ENCODE peak calls at places on chromosomes 12 and 14, in eight cellular contexts. F is B cell; Q is CD8-positive, alpha-beta T cell; L is AG10803; S is neural crest cell; U is HCT116; V is astrocyte; O is WTC11. H is an unnamed sample.

GRCh38 chr12:114918535-114919233 is 234.7 kb upstream of the TBX3 start:
- DNase-seq in S (no peak), U (no peak), L (peak; percentile 84), V (peak; percentile 52), O (no peak), Q (no peak), F (no peak), H (no peak)

GRCh38 chr14:60722163-60722835 is 1.9 kb downstream of the SIX4 start:
- DNase-seq in U (no peak), O (peak; percentile 69), L (peak; percentile 43), S (peak; percentile 43), Q (no peak), V (peak; percentile 68), F (peak; percentile 36), H (peak; percentile 79)

GRCh38 chr14:102629011-102629444 is 36.6 kb downstream of the RCOR1 start:
- DNase-seq in U (no peak), F (no peak), S (no peak), V (no peak), O (no peak), L (no peak), Q (no peak), H (no peak)

GRCh38 chr14:38065101-38065762 is 142.5 kb upstream of the SSTR1 start:
- DNase-seq in U (no peak), F (no peak), S (no peak), Q (peak; percentile 54), L (no peak), O (no peak), V (no peak), H (no peak)

GRCh38 chr12:94427520-94428381 is 31.9 kb downstream of the CEP83 start:
- DNase-seq in U (no peak), O (no peak), Q (no peak), F (no peak), S (no peak), V (peak; percentile 87), L (peak; percentile 87), H (no peak)

GRCh38 chr14:100442473-100443260 is 119.5 kb downstream of the SLC25A47 start:
- DNase-seq in O (no peak), S (no peak), V (no peak), L (no peak), Q (no peak), F (no peak), U (no peak), H (no peak)

GRCh38 chr14:36524874-36525745 is 5.1 kb upstream of the NKX2-1 start:
- DNase-seq in S (peak; percentile 72), V (no peak), F (no peak), Q (no peak), U (peak; percentile 65), O (peak; percentile 91), L (no peak), H (peak; percentile 86)

GRCh38 chr12:99959549-99960170 is 25.1 kb downstream of the ANKS1B start:
- DNase-seq in Q (no peak), F (no peak), O (no peak), V (peak; percentile 10), L (peak; percentile 16), U (no peak), S (no peak), H (no peak)

GRCh38 chr12:123614531-123614930 is 12.6 kb downstream of the DDX55 start:
- DNase-seq in U (no peak), V (no peak), S (no peak), O (no peak), F (no peak), Q (no peak), L (peak; percentile 82), H (no peak)

GRCh38 chr12:109082751-109083150 is 10.5 kb downstream of the ALKBH2 start:
- DNase-seq in S (no peak), O (no peak), U (no peak), F (no peak), L (no peak), Q (no peak), V (no peak), H (no peak)

GRCh38 chr14:22122227-22123187 is 448.9 kb upstream of the OR4E1 start:
- DNase-seq in V (no peak), Q (no peak), U (no peak), S (no peak), F (peak; percentile 19), L (no peak), O (no peak), H (peak; percentile 13)
- TF ChIP-seq CTCF in V (no peak), Q (peak; percentile 14), U (peak; percentile 28), S (peak; percentile 58), F (peak; percentile 30), L (no peak), O (no peak), H (peak; percentile 18)

DNA sequence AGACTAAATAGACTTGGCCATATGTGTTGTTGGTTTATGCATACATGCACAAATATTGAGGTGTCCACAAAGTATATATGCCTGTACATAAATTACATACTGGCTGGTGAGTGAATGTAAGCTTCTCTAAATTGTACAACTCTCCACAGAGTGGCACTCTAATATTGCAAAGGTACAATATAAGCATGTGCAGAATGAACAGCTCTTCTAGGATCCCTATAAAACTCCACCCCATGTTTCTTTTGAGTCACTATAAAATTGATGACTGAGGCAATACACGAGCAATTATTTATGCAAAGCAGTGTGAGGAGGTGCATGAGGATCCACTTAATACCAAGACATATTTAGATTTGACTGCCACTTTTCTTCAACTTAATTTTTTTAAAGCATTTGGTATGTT is 172.2 kb downstream of the NAV3 start:
- DNase-seq in O (no peak), F (no peak), L (peak; percentile 11), U (no peak), S (no peak), V (no peak), Q (no peak), H (no peak)
- TF ChIP-seq CTCF in O (no peak), F (no peak), L (no peak), U (no peak), S (no peak), V (no peak), Q (no peak), H (no peak)

GRCh38 chr12:118050972-118051910 is 9.7 kb downstream of the WSB2 start:
- DNase-seq in F (no peak), O (no peak), V (no peak), L (no peak), S (no peak), U (no peak), Q (no peak), H (no peak)
- TF ChIP-seq CTCF in F (no peak), O (no peak), V (peak; percentile 14), L (no peak), S (peak; percentile 39), U (peak; percentile 22), Q (no peak), H (no peak)

GRCh38 chr14:71320734-71321555 is 413.7 kb downstream of the PCNX1 start:
- DNase-seq in O (peak; percentile 51), S (peak; percentile 49), L (peak; percentile 66), V (peak; percentile 52), U (no peak), Q (peak; percentile 60), F (peak; percentile 81), H (peak; percentile 70)
- TF ChIP-seq CTCF in O (no peak), S (no peak), L (no peak), V (no peak), U (no peak), Q (no peak), F (no peak), H (no peak)

DNA sequence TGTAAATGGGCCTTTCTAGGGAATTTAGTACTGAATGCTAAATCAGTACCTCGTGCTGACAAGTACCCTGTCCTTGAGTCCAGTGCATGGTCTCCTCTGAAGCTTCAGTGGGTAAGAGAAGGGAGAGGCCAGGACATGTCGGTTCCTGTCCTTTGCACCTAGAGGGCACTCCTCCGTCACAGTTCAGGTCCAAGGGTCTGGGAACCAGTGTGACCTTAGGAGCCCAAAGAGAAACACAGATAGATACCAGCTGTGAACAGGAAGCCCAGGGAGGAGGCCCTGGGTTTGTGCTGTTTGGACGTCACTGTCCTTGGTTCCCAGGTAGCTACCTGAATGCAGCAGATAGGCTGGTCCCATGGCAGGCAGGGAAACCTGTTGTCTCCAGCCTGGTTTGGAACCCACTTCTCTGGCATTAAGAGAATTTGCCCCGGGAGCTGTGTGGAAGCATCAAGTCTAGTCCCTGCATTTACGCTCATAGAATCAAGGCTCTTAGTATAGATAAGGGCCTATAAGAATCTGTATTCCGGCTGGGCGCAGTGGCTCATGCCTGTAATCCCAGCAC is 3.9 kb upstream of the FGF23 start:
- DNase-seq in S (no peak), U (no peak), O (peak; percentile 70), F (no peak), V (no peak), L (no peak), Q (no peak), H (peak; percentile 27)
- TF ChIP-seq CTCF in S (peak; percentile 34), U (peak; percentile 17), O (peak; percentile 34), F (no peak), V (no peak), L (no peak), Q (no peak), H (peak; percentile 45)

GRCh38 chr12:537772-538171 is 78.0 kb downstream of the B4GALNT3 start:
- DNase-seq in O (no peak), U (peak; percentile 29), F (no peak), L (no peak), V (no peak), S (no peak), Q (no peak), H (no peak)
- TF ChIP-seq CTCF in O (no peak), U (no peak), F (no peak), L (no peak), V (no peak), S (no peak), Q (no peak), H (no peak)

GRCh38 chr12:2013527-2014223 is 9.4 kb upstream of the DCP1B start:
- DNase-seq in S (no peak), V (no peak), U (no peak), F (no peak), O (no peak), L (no peak), Q (no peak), H (peak; percentile 16)

GRCh38 chr12:2008677-2009076 is 4.4 kb upstream of the DCP1B start:
- DNase-seq in S (no peak), V (peak; percentile 33), U (no peak), O (no peak), F (no peak), L (no peak), Q (no peak), H (no peak)

GRCh38 chr12:2011641-2012607 is 7.7 kb upstream of the DCP1B start:
- DNase-seq in S (no peak), Q (no peak), U (no peak), L (no peak), V (no peak), F (no peak), O (peak; percentile 27), H (no peak)

GRCh38 chr12:2013111-2013510 is 8.9 kb upstream of the DCP1B start:
- DNase-seq in V (no peak), L (no peak), Q (no peak), U (no peak), O (no peak), F (no peak), S (no peak), H (no peak)

GRCh38 chr12:2009623-2010022 is 5.4 kb upstream of the DCP1B start:
- DNase-seq in V (no peak), O (no peak), Q (no peak), S (no peak), L (no peak), U (no peak), F (no peak), H (no peak)
- TF ChIP-seq CTCF in V (no peak), O (no peak), Q (no peak), S (no peak), L (no peak), U (peak; percentile 35), F (no peak), H (no peak)